ENCODE peak calls at places on chromosomes 12 and 14, in six cellular contexts. One of them, this sample, is unnamed.

GRCh38 chr12:25769076-25769945 is 189.2 kb upstream of the RASSF8 start:
- DNase-seq in heart left ventricle: no peak
- DNase-seq in GM12864: no peak
- DNase-seq in NCI-H1417: no peak
- DNase-seq in Calu3: no peak
- DNase-seq in T-cell: no peak
- DNase-seq in this sample: no peak

GRCh38 chr14:35858521-35859209 is 32.5 kb downstream of the BRMS1L start:
- DNase-seq in heart left ventricle: no peak
- DNase-seq in GM12864: no peak
- DNase-seq in NCI-H1417: no peak
- DNase-seq in Calu3: no peak
- DNase-seq in T-cell: no peak
- DNase-seq in this sample: no peak

GRCh38 chr14:61493239-61493638 is 171.9 kb downstream of the PRKCH start:
- DNase-seq in heart left ventricle: no peak
- DNase-seq in GM12864: no peak
- DNase-seq in NCI-H1417: no peak
- DNase-seq in Calu3: no peak
- DNase-seq in T-cell: no peak
- DNase-seq in this sample: no peak

GRCh38 chr12:26431211-26431610 is 235.8 kb downstream of the SSPN start:
- DNase-seq in heart left ventricle: no peak
- DNase-seq in GM12864: no peak
- DNase-seq in NCI-H1417: no peak
- DNase-seq in Calu3: no peak
- DNase-seq in T-cell: no peak
- DNase-seq in this sample: no peak

GRCh38 chr12:19997996-19998395 is 370.3 kb upstream of the PDE3A start:
- DNase-seq in heart left ventricle: no peak
- DNase-seq in GM12864: no peak
- DNase-seq in NCI-H1417: no peak
- DNase-seq in Calu3: no peak
- DNase-seq in T-cell: no peak
- DNase-seq in this sample: no peak

GRCh38 chr14:94225460-94225989 is 51.4 kb downstream of the PPP4R4 start:
- DNase-seq in heart left ventricle: no peak
- DNase-seq in GM12864: no peak
- DNase-seq in NCI-H1417: no peak
- DNase-seq in Calu3: no peak
- DNase-seq in T-cell: no peak
- DNase-seq in this sample: no peak

GRCh38 chr12:50574621-50575348 is 70.0 kb downstream of the DIP2B start:
- DNase-seq in heart left ventricle: no peak
- DNase-seq in GM12864: no peak
- DNase-seq in NCI-H1417: no peak
- DNase-seq in Calu3: no peak
- DNase-seq in T-cell: no peak
- DNase-seq in this sample: no peak

GRCh38 chr14:96772929-96773328 is 24.3 kb upstream of the VRK1 start:
- DNase-seq in heart left ventricle: no peak
- DNase-seq in GM12864: no peak
- DNase-seq in NCI-H1417: no peak
- DNase-seq in Calu3: no peak
- DNase-seq in T-cell: no peak
- DNase-seq in this sample: no peak

GRCh38 chr12:45339035-45339434 is 123.1 kb downstream of the ANO6 start:
- DNase-seq in heart left ventricle: no peak
- DNase-seq in GM12864: no peak
- DNase-seq in NCI-H1417: peak; percentile 7
- DNase-seq in Calu3: no peak
- DNase-seq in T-cell: no peak
- DNase-seq in this sample: no peak

GRCh38 chr12:4700621-4701026 is 19.6 kb upstream of the GALNT8 start:
- DNase-seq in heart left ventricle: peak; percentile 49
- DNase-seq in GM12864: no peak
- DNase-seq in NCI-H1417: no peak
- DNase-seq in Calu3: no peak
- DNase-seq in T-cell: no peak
- DNase-seq in this sample: no peak

GRCh38 chr14:96100171-96101064 is 61.3 kb downstream of the C14orf132 start:
- DNase-seq in heart left ventricle: peak; percentile 59
- DNase-seq in GM12864: peak; percentile 19
- DNase-seq in NCI-H1417: peak; percentile 69
- DNase-seq in Calu3: peak; percentile 88
- DNase-seq in T-cell: peak; percentile 58
- DNase-seq in this sample: peak; percentile 80

GRCh38 chr12:75981247-75981646 is 50.3 kb downstream of the PHLDA1 start:
- DNase-seq in heart left ventricle: no peak
- DNase-seq in GM12864: no peak
- DNase-seq in NCI-H1417: no peak
- DNase-seq in Calu3: no peak
- DNase-seq in T-cell: no peak
- DNase-seq in this sample: no peak

GRCh38 chr14:55120466-55121144 is 8.4 kb upstream of the LGALS3 start:
- DNase-seq in heart left ventricle: no peak
- DNase-seq in GM12864: no peak
- DNase-seq in NCI-H1417: no peak
- DNase-seq in Calu3: no peak
- DNase-seq in T-cell: no peak
- DNase-seq in this sample: no peak

GRCh38 chr12:7650091-7650490 is 15.6 kb downstream of the APOBEC1 start:
- DNase-seq in heart left ventricle: no peak
- DNase-seq in GM12864: no peak
- DNase-seq in NCI-H1417: no peak
- DNase-seq in Calu3: no peak
- DNase-seq in T-cell: no peak
- DNase-seq in this sample: no peak

GRCh38 chr12:103626498-103626897 is 39.4 kb downstream of the STAB2 start:
- DNase-seq in heart left ventricle: peak; percentile 67
- DNase-seq in GM12864: no peak
- DNase-seq in NCI-H1417: peak; percentile 59
- DNase-seq in Calu3: peak; percentile 59
- DNase-seq in T-cell: no peak
- DNase-seq in this sample: peak; percentile 42

GRCh38 chr14:91114079-91115065 is 499 bp downstream of the DGLUCY start:
- DNase-seq in heart left ventricle: peak; percentile 63
- DNase-seq in GM12864: peak; percentile 88
- DNase-seq in NCI-H1417: peak; percentile 90
- DNase-seq in Calu3: peak; percentile 75
- DNase-seq in T-cell: peak; percentile 47
- DNase-seq in this sample: peak; percentile 53

GRCh38 chr12:88334271-88334670 is 192.2 kb downstream of the TMTC3 start:
- DNase-seq in heart left ventricle: no peak
- DNase-seq in GM12864: no peak
- DNase-seq in NCI-H1417: no peak
- DNase-seq in Calu3: peak; percentile 36
- DNase-seq in T-cell: no peak
- DNase-seq in this sample: peak; percentile 64

GRCh38 chr12:52912711-52913423 is 8.0 kb upstream of the KRT8 start:
- DNase-seq in heart left ventricle: no peak
- DNase-seq in GM12864: no peak
- DNase-seq in NCI-H1417: peak; percentile 45
- DNase-seq in Calu3: no peak
- DNase-seq in T-cell: no peak
- DNase-seq in this sample: no peak

This sample was measured in NCI-H748 treated with DMSO at 0.1 percent for 48 hours.